ENCODE peak calls at places on chromosomes 5 and 9, in four cellular contexts. One of them, this sample, is unnamed. For H4K20me1, the result is how much of the 10 kb centered on the place peaks cover.

GRCh38 chr5:116452774-116453368 is 121.8 kb downstream of the SEMA6A start:
- DNase-seq in Karpas-422: no peak
- DNase-seq in fibroblast of lung: no peak
- DNase-seq in GM23248: no peak
- DNase-seq in this sample: no peak

GRCh38 chr9:5392285-5392684 is 45.4 kb downstream of the PLGRKT start:
- DNase-seq in Karpas-422: no peak
- DNase-seq in GM23248: peak
- DNase-seq in fibroblast of lung: peak
- DNase-seq in this sample: no peak

GRCh38 chr5:124921694-124922093 is 175.3 kb upstream of the ZNF608 start:
- DNase-seq in fibroblast of lung: no peak
- DNase-seq in GM23248: no peak
- DNase-seq in Karpas-422: no peak
- DNase-seq in this sample: no peak

GRCh38 chr5:158910782-158911692 is 188.7 kb downstream of the EBF1 start:
- DNase-seq in Karpas-422: no peak
- DNase-seq in fibroblast of lung: peak
- DNase-seq in GM23248: peak
- DNase-seq in this sample: no peak

GRCh38 chr5:113216545-113216944 is 218.2 kb downstream of the TSSK1B start:
- DNase-seq in GM23248: no peak
- DNase-seq in Karpas-422: no peak
- DNase-seq in fibroblast of lung: no peak
- DNase-seq in this sample: no peak

GRCh38 chr5:172187118-172188032 is 649 bp downstream of the STK10 start:
- DNase-seq in fibroblast of lung: peak
- DNase-seq in Karpas-422: peak
- DNase-seq in GM23248: peak
- DNase-seq in this sample: peak

GRCh38 chr9:109817846-109818472 is 38.0 kb downstream of the PALM2AKAP2 start:
- DNase-seq in fibroblast of lung: peak
- DNase-seq in GM23248: peak
- DNase-seq in Karpas-422: peak
- DNase-seq in this sample: no peak

GRCh38 chr5:172302047-172302710 is 18.6 kb upstream of the UBTD2 start:
- DNase-seq in Karpas-422: no peak
- DNase-seq in GM23248: no peak
- DNase-seq in fibroblast of lung: no peak
- DNase-seq in this sample: no peak

GRCh38 chr5:1975898-1976765 is 93.4 kb upstream of the IRX4 start:
- DNase-seq in fibroblast of lung: peak
- DNase-seq in GM23248: no peak
- DNase-seq in Karpas-422: peak
- DNase-seq in this sample: no peak

GRCh38 chr9:89922099-89922498 is 317.3 kb downstream of the GADD45G start:
- DNase-seq in fibroblast of lung: no peak
- DNase-seq in GM23248: no peak
- DNase-seq in Karpas-422: no peak
- DNase-seq in this sample: no peak

GRCh38 chr5:55800924-55801323 is 50.2 kb upstream of the IL31RA start:
- DNase-seq in GM23248: no peak
- DNase-seq in Karpas-422: no peak
- DNase-seq in fibroblast of lung: no peak
- DNase-seq in this sample: no peak

GRCh38 chr5:115321309-115321708 is 24.9 kb upstream of the CCDC112 start:
- DNase-seq in GM23248: peak
- DNase-seq in Karpas-422: no peak
- DNase-seq in fibroblast of lung: no peak
- DNase-seq in this sample: no peak

GRCh38 chr5:17190242-17190778 is 27.1 kb upstream of the BASP1 start:
- DNase-seq in fibroblast of lung: peak
- DNase-seq in GM23248: peak
- DNase-seq in Karpas-422: peak
- DNase-seq in this sample: no peak

GRCh38 chr5:71744009-71744792 is 25.1 kb downstream of the CARTPT start:
- DNase-seq in fibroblast of lung: no peak
- DNase-seq in GM23248: no peak
- DNase-seq in Karpas-422: no peak
- DNase-seq in this sample: no peak

GRCh38 chr5:69213513-69214215 is 21.0 kb upstream of the CDK7 start:
- DNase-seq in Karpas-422: no peak
- DNase-seq in fibroblast of lung: peak
- DNase-seq in GM23248: peak
- DNase-seq in this sample: no peak

GRCh38 chr5:30279237-30279636 is 914.2 kb upstream of the CDH6 start:
- DNase-seq in fibroblast of lung: no peak
- DNase-seq in GM23248: peak
- DNase-seq in Karpas-422: no peak
- DNase-seq in this sample: no peak

GRCh38 chr9:129381481-129381957 is 203.5 kb upstream of the IER5L start:
- DNase-seq in GM23248: no peak
- DNase-seq in fibroblast of lung: no peak
- DNase-seq in Karpas-422: no peak
- DNase-seq in this sample: peak

GRCh38 chr9:116589392-116590354 is 97.4 kb upstream of the TRIM32 start:
- DNase-seq in Karpas-422: peak
- DNase-seq in GM23248: peak
- DNase-seq in fibroblast of lung: peak
- DNase-seq in this sample: peak

GRCh38 chr9:134344068-134344820 is 18.0 kb downstream of the RXRA start:
- DNase-seq in GM23248: no peak
- DNase-seq in Karpas-422: no peak
- DNase-seq in fibroblast of lung: no peak
- DNase-seq in this sample: peak

GRCh38 chr5:177501874-177502678 is 4.7 kb upstream of the PDLIM7 start:
- DNase-seq in Karpas-422: peak
- DNase-seq in fibroblast of lung: no peak
- DNase-seq in GM23248: no peak
- DNase-seq in this sample: peak

GRCh38 chr5:177500685-177501522 is 3.5 kb upstream of the PDLIM7 start:
- DNase-seq in GM23248: peak
- DNase-seq in Karpas-422: peak
- DNase-seq in fibroblast of lung: peak
- DNase-seq in this sample: peak

GRCh38 chr5:177504086-177505056 is 5.3 kb downstream of the DOK3 start:
- DNase-seq in fibroblast of lung: no peak
- DNase-seq in Karpas-422: no peak
- DNase-seq in GM23248: no peak
- DNase-seq in this sample: no peak

GRCh38 chr5:177503351-177504085 is 6.1 kb downstream of the DOK3 start:
- DNase-seq in GM23248: no peak
- DNase-seq in Karpas-422: no peak
- DNase-seq in fibroblast of lung: no peak
- DNase-seq in this sample: no peak

DNA sequence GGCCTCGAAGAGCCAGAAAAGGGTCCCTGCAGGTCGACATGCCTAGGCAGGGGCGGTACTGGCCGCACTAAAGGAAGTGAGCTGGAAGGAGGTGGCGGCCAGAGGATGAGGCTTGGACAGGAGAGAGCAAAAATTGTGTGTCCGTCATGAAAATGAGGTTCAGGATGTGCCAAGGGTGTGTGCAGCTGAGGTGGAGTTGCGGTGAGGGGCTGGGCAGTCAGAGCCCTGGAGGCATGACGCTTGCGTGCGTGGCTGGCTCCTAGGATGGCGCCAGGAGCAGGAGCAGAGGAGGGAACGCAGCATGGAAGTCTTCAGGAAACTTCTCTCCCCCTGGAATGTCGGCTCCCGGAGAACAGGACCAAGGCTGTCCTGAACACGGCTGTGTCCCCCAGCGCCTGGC is 5.5 kb upstream of the PDLIM7 start:
- DNase-seq in fibroblast of lung: no peak
- DNase-seq in GM23248: no peak
- DNase-seq in Karpas-422: no peak
- DNase-seq in this sample: no peak
- H4K20me1 ChIP-seq in fibroblast of lung: under half
- H4K20me1 ChIP-seq in GM23248: under half
- H4K20me1 ChIP-seq in Karpas-422: under half
- H4K20me1 ChIP-seq in this sample: under half

GRCh38 chr9:124559871-124560270 is 52.7 kb upstream of the NR5A1 start:
- DNase-seq in fibroblast of lung: peak
- DNase-seq in GM23248: peak
- DNase-seq in Karpas-422: no peak
- DNase-seq in this sample: no peak
- H4K20me1 ChIP-seq in fibroblast of lung: under half
- H4K20me1 ChIP-seq in GM23248: under half
- H4K20me1 ChIP-seq in Karpas-422: under half
- H4K20me1 ChIP-seq in this sample: under half

DNA sequence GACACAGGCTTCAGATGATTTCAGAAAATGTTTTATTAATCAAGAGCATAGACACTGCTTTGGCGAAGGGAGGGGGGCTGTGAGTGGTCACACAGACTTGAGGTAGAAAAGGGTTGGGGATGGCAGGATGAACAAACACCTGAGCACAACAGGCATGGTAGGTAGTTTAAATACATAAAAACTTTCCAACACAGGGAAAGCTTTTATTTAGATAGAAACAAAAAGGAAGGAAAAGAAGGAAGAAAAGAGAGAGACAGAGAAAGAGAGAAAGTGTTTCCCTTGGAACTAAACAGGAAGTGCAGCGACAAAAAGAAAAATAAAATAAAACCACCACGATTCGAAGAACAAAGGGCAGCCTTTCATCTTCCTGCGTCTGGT is 3.1 kb downstream of the HAND1 start:
- DNase-seq in Karpas-422: no peak
- DNase-seq in GM23248: no peak
- DNase-seq in fibroblast of lung: no peak
- DNase-seq in this sample: no peak
- H4K20me1 ChIP-seq in Karpas-422: under half
- H4K20me1 ChIP-seq in GM23248: under half
- H4K20me1 ChIP-seq in fibroblast of lung: under half
- H4K20me1 ChIP-seq in this sample: under half

GRCh38 chr9:121699271-121700164 is 48.1 kb downstream of the DAB2IP start:
- DNase-seq in fibroblast of lung: peak
- DNase-seq in Karpas-422: peak
- DNase-seq in GM23248: peak
- DNase-seq in this sample: peak

GRCh38 chr9:121700831-121701419 is 49.5 kb downstream of the DAB2IP start:
- DNase-seq in Karpas-422: no peak
- DNase-seq in GM23248: no peak
- DNase-seq in fibroblast of lung: no peak
- DNase-seq in this sample: peak

GRCh38 chr9:121703014-121703734 is 51.7 kb downstream of the DAB2IP start:
- DNase-seq in fibroblast of lung: no peak
- DNase-seq in GM23248: no peak
- DNase-seq in Karpas-422: no peak
- DNase-seq in this sample: peak

GRCh38 chr9:121700165-121700830 is 48.9 kb downstream of the DAB2IP start:
- DNase-seq in Karpas-422: no peak
- DNase-seq in fibroblast of lung: peak
- DNase-seq in GM23248: peak
- DNase-seq in this sample: peak

GRCh38 chr9:121701736-121702261 is 50.4 kb downstream of the DAB2IP start:
- DNase-seq in fibroblast of lung: no peak
- DNase-seq in GM23248: no peak
- DNase-seq in Karpas-422: no peak
- DNase-seq in this sample: peak
- H4K20me1 ChIP-seq in fibroblast of lung: under half
- H4K20me1 ChIP-seq in GM23248: under half
- H4K20me1 ChIP-seq in Karpas-422: under half
- H4K20me1 ChIP-seq in this sample: half or more

GRCh38 chr9:98690686-98691085 is 18.0 kb downstream of the GABBR2 start:
- DNase-seq in GM23248: no peak
- DNase-seq in fibroblast of lung: no peak
- DNase-seq in Karpas-422: no peak
- DNase-seq in this sample: no peak

GRCh38 chr9:98688710-98689495 is 19.8 kb downstream of the GABBR2 start:
- DNase-seq in fibroblast of lung: no peak
- DNase-seq in GM23248: no peak
- DNase-seq in Karpas-422: no peak
- DNase-seq in this sample: no peak

GRCh38 chr9:98694943-98695342 is 13.8 kb downstream of the GABBR2 start:
- DNase-seq in Karpas-422: no peak
- DNase-seq in fibroblast of lung: no peak
- DNase-seq in GM23248: no peak
- DNase-seq in this sample: peak

GRCh38 chr9:98692392-98692791 is 16.3 kb downstream of the GABBR2 start:
- DNase-seq in Karpas-422: no peak
- DNase-seq in fibroblast of lung: no peak
- DNase-seq in GM23248: no peak
- DNase-seq in this sample: no peak

GRCh38 chr9:98691890-98692289 is 16.8 kb downstream of the GABBR2 start:
- DNase-seq in fibroblast of lung: no peak
- DNase-seq in Karpas-422: no peak
- DNase-seq in GM23248: no peak
- DNase-seq in this sample: no peak
- H4K20me1 ChIP-seq in fibroblast of lung: under half
- H4K20me1 ChIP-seq in Karpas-422: under half
- H4K20me1 ChIP-seq in GM23248: under half
- H4K20me1 ChIP-seq in this sample: under half

GRCh38 chr9:34089311-34089710 is 37.2 kb downstream of the DCAF12 start:
- DNase-seq in Karpas-422: no peak
- DNase-seq in fibroblast of lung: no peak
- DNase-seq in GM23248: no peak
- DNase-seq in this sample: no peak
- H4K20me1 ChIP-seq in Karpas-422: under half
- H4K20me1 ChIP-seq in fibroblast of lung: under half
- H4K20me1 ChIP-seq in GM23248: under half
- H4K20me1 ChIP-seq in this sample: under half

GRCh38 chr5:320524-321232 is 836 bp upstream of the AHRR start:
- DNase-seq in Karpas-422: no peak
- DNase-seq in GM23248: no peak
- DNase-seq in fibroblast of lung: no peak
- DNase-seq in this sample: no peak

GRCh38 chr5:321233-321725 is at the start of gene AHRR:
- DNase-seq in fibroblast of lung: peak
- DNase-seq in GM23248: peak
- DNase-seq in Karpas-422: no peak
- DNase-seq in this sample: peak

GRCh38 chr5:317086-317811 is 4.3 kb upstream of the AHRR start:
- DNase-seq in fibroblast of lung: peak
- DNase-seq in GM23248: peak
- DNase-seq in Karpas-422: peak
- DNase-seq in this sample: peak

GRCh38 chr5:318341-318897 is 3.1 kb upstream of the AHRR start:
- DNase-seq in GM23248: peak
- DNase-seq in fibroblast of lung: no peak
- DNase-seq in Karpas-422: no peak
- DNase-seq in this sample: peak

GRCh38 chr5:318931-319601 is 2.4 kb upstream of the AHRR start:
- DNase-seq in fibroblast of lung: no peak
- DNase-seq in Karpas-422: no peak
- DNase-seq in GM23248: no peak
- DNase-seq in this sample: no peak
- H4K20me1 ChIP-seq in fibroblast of lung: under half
- H4K20me1 ChIP-seq in Karpas-422: under half
- H4K20me1 ChIP-seq in GM23248: under half
- H4K20me1 ChIP-seq in this sample: under half

DNA sequence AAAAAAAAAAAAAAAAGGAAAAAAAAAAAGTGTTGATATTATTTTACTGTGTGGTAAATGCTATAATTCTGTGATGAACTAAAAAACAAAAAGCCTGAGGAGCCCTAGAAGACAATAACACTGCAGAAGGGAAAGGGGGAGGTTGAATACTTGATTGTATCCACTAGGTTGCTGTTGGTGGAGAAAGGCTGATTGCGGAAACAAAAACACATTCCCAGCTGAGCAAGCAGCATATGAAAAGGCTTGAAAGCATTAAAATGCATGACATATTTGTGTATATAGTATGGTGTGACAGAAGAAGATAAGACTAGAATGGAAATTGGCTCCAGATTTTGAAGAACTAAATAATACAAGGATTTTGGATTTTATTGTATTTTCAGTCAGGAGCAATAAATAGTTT is 8.9 kb downstream of the RABGAP1 start:
- DNase-seq in GM23248: no peak
- DNase-seq in Karpas-422: no peak
- DNase-seq in fibroblast of lung: no peak
- DNase-seq in this sample: no peak
- H4K20me1 ChIP-seq in GM23248: under half
- H4K20me1 ChIP-seq in Karpas-422: under half
- H4K20me1 ChIP-seq in fibroblast of lung: under half
- H4K20me1 ChIP-seq in this sample: under half